ENCODE peak calls at places on chromosome 13, in five cellular contexts. P is AG09319, U is heart left ventricle, D is osteocyte, L is fibroblast of mammary gland. G is an unnamed sample.

GRCh38 chr13:46229251-46229650 is 17.5 kb downstream of the LRRC63 start:
- DNase-seq in P (no peak), D (no peak), L (no peak), U (no peak), G (no peak)

GRCh38 chr13:55307909-55308308 is 1832.8 kb upstream of the PRR20A start:
- DNase-seq in D (no peak), P (no peak), U (no peak), L (no peak), G (no peak)

GRCh38 chr13:78680064-78680463 is 21.1 kb upstream of the OBI1 start:
- DNase-seq in P (no peak), D (no peak), L (no peak), U (no peak), G (no peak)

GRCh38 chr13:87129602-87130300 is 541.4 kb upstream of the SLITRK5 start:
- DNase-seq in D (no peak), L (peak), U (no peak), P (no peak), G (no peak)

GRCh38 chr13:111508902-111509509 is 188.6 kb downstream of the TEX29 start:
- DNase-seq in P (no peak), U (no peak), D (peak), L (no peak), G (no peak)

GRCh38 chr13:40558656-40559055 is 107.8 kb downstream of the FOXO1 start:
- DNase-seq in U (no peak), P (no peak), L (no peak), D (no peak), G (no peak)

GRCh38 chr13:37369618-37370017 is 228.9 kb downstream of the POSTN start:
- DNase-seq in P (no peak), D (no peak), L (peak), U (no peak), G (no peak)

GRCh38 chr13:62167650-62168172 is 752.1 kb upstream of the PCDH20 start:
- DNase-seq in P (no peak), U (no peak), L (no peak), D (no peak), G (no peak)

GRCh38 chr13:46893820-46894533 is 2.9 kb downstream of the HTR2A start:
- DNase-seq in U (peak), D (peak), P (no peak), L (peak), G (peak)

GRCh38 chr13:101140087-101140770 is 276.1 kb downstream of the NALCN start:
- DNase-seq in P (no peak), U (no peak), L (no peak), D (no peak), G (no peak)

GRCh38 chr13:43785681-43786471 is 896 bp downstream of the ENOX1 start:
- DNase-seq in L (peak), U (peak), P (no peak), D (peak), G (peak)

GRCh38 chr13:37443538-37443937 is 155.0 kb downstream of the POSTN start:
- DNase-seq in U (no peak), D (no peak), L (peak), P (peak), G (no peak)

GRCh38 chr13:66844933-66845332 is 385.2 kb downstream of the PCDH9 start:
- DNase-seq in P (no peak), D (no peak), U (no peak), L (no peak), G (no peak)

GRCh38 chr13:102945324-102945815 is 99.5 kb downstream of the ERCC5 start:
- DNase-seq in D (no peak), L (no peak), U (no peak), P (no peak), G (no peak)

GRCh38 chr13:47332149-47332548 is 435.3 kb upstream of the HTR2A start:
- DNase-seq in L (peak), D (no peak), U (no peak), P (no peak), G (no peak)

GRCh38 chr13:102654786-102655185 is 40.1 kb downstream of the METTL21C start:
- DNase-seq in P (no peak), U (no peak), L (no peak), D (no peak), G (no peak)

GRCh38 chr13:51714663-51715168 is 89.2 kb downstream of the DHRS12 start:
- DNase-seq in D (no peak), P (no peak), U (no peak), L (peak), G (no peak)

GRCh38 chr13:46124531-46124966 is 19.7 kb upstream of the CPB2 start:
- DNase-seq in U (no peak), P (no peak), L (no peak), D (no peak), G (no peak)

DNA sequence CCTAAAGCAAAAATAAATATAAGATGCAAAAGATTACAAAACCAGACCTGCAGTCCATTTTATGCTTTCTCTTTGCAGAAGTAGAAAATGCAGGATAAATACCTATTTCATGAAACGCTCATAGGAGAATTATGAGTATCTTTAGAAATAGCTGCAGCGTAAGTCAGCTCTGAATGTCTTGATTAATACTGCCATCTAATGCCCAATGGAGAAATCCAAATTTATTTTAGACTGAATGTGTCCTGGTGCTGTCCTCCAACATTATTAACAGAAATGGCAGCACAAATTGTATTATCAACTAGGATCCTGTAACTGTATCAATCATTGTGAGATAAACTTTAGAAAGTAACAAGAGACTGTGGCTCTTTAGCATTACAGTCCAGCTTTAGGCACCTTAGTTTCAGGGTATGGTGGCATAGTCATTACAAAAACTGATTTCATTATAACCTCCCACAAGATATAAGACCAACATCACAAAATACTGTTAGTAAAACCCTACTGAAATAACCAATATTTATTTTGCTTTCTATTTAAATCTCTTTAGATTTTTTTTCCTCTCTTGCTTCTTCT is 162.1 kb upstream of the MIR17HG start:
- DNase-seq in U (no peak), D (no peak), L (peak), P (no peak), G (no peak)
- TF ChIP-seq CTCF in U (no peak), D (peak), L (peak), P (no peak), G (peak)

GRCh38 chr13:94115054-94115453 is 364.4 kb downstream of the DCT start:
- DNase-seq in L (no peak), U (no peak), D (no peak), P (no peak), G (no peak)
- TF ChIP-seq CTCF in L (peak), U (no peak), D (no peak), P (no peak), G (peak)

GRCh38 chr13:21338156-21338555 is 120.9 kb downstream of the ZDHHC20 start:
- DNase-seq in P (no peak), U (no peak), D (no peak), L (no peak), G (no peak)
- TF ChIP-seq CTCF in P (peak), U (no peak), D (peak), L (no peak), G (no peak)

DNA sequence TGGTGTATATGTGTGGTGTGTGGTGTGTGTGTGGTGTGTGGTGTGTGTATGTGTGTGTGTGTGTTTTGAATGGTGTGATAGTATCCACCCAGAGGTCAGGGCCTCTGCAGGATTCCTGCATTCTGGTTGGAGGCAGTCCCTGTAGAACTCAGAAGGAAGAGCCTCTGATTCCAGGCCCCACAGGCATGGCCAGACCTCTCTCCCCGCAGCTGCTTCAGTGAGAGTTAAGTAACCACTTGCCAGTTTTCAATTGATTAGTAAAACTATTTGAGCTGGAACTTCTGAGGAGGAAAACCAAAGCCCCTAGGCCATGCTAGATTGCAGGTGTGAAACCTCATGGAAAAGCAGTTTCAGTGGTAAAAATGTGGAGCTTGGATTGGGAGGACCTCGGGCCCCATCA is 2.1 kb downstream of the ATP12A start:
- DNase-seq in L (no peak), D (no peak), P (no peak), U (no peak), G (no peak)
- TF ChIP-seq CTCF in L (no peak), D (no peak), P (no peak), U (no peak), G (no peak)

GRCh38 chr13:81636120-81636519 is 1295.2 kb upstream of the SPRY2 start:
- DNase-seq in D (no peak), P (no peak), U (no peak), L (no peak), G (no peak)

DNA sequence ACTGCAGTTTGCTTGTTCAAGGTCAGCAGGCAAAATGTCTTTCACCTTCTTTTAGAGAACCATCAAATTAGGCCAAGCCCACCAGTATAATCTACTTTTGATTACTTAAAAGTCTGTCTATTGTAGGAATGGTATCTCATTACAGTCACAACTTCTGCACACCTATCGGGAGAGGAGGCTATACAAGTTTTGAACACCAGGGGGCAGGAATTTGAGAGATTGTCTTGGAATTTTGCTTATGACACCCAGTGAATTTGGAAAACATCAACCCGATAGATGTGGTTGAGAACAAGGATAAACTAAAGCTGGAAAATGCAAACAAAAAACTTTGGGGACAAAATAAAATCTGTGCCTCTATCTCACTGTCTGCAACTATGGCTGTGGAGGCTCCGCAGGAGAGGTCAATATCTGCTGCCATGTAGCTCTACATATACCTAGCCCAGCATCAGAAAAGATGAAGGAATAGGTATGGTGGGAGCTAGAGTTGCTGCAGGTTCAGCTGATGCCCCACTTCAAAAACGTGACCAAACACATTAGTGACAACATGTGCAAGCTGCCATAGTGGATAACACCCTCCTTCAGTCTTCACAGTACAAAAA is 1299.2 kb upstream of the SPRY2 start:
- DNase-seq in D (no peak), L (no peak), U (no peak), P (no peak), G (no peak)
- TF ChIP-seq CTCF in D (peak), L (peak), U (no peak), P (no peak), G (peak)

GRCh38 chr13:112916296-112916695 is 52.7 kb upstream of the MCF2L start:
- DNase-seq in D (no peak), L (no peak), P (no peak), U (no peak), G (no peak)

GRCh38 chr13:112918746-112919145 is 50.3 kb upstream of the MCF2L start:
- DNase-seq in L (no peak), D (no peak), P (no peak), U (no peak), G (no peak)

GRCh38 chr13:112912726-112913440 is 56.1 kb upstream of the MCF2L start:
- DNase-seq in L (no peak), U (no peak), P (no peak), D (no peak), G (no peak)

GRCh38 chr13:112917056-112917664 is 51.9 kb upstream of the MCF2L start:
- DNase-seq in D (no peak), P (no peak), U (no peak), L (no peak), G (no peak)

GRCh38 chr13:112917731-112918130 is 51.3 kb upstream of the MCF2L start:
- DNase-seq in P (no peak), D (no peak), U (no peak), L (no peak), G (no peak)
- TF ChIP-seq CTCF in P (no peak), D (no peak), U (no peak), L (no peak), G (no peak)

DNA sequence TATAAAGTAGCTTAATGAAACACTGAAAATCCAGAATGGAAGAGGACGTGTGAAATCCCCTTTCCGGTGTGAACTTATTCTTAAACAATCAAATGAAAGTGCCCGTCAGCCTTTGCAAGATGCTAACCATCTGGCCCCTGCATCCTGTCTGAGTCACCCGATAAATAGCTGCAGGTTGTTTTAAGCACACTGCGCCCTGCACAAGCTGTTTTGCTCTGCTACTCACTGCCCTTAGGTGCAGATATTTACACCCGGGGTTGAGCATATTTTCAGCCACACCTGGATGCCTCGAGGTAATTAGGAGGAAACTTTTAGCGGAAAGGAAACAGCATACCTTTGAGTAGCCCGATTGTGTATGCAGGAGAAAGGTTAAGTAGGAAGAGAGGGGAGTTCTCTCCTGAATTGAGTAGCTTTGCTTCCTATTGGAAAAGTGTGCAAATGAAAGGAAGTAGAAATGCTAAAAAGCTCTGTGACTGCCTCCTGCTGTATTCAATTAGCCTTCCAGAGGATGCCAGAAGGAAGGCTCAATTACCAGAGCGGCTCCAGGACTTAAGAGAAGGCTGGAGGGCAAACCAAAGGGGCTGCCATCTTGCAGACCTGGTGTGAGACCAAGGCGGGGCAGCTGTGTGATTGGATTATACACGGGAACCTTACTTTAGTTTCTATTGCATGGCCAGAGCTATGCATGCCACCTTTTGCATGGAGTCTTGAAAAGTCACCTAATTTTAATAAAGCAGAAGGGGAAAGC is 42.5 kb downstream of the IRS2 start:
- DNase-seq in U (no peak), L (peak), P (no peak), D (peak), G (peak)
- TF ChIP-seq CTCF in U (no peak), L (no peak), P (peak), D (peak), G (no peak)

DNA sequence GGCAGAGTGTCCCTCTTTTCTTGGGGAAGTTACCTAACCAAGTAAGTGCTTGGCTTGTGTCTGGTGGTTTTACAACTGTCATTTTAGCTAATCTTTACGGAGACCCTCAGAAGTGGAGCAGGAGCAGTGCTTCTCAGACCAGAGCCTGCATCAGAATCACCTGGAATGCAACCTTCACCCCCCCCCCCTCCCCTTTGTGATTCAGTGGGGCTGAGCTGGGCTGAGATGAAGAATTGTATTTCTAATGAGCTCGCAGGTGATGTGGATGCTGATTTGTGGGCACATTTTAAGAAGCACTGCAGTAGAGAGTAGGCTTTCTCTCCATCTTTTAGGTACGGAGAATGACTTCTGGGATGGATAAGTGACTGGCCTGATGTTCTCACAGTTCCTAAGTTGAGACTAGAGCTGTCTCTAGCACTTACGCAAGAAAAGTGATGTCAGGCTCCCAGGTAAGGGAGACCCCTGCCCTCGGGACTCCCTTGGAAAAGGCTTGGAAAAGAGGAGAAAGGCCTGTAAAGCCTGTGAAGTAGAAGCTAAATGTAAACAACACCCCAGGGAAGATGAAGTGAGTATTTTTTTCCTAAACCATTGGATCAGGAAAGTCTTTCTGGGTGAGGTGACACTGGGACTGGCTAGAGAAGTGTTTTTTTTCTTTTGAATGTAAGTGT is 23.3 kb upstream of the RNF113B start:
- DNase-seq in P (no peak), U (no peak), L (no peak), D (no peak), G (no peak)
- TF ChIP-seq CTCF in P (no peak), U (no peak), L (no peak), D (no peak), G (no peak)